ENCODE peak calls at places on chromosomes 16 and 17, in five cellular contexts. H, Y, Z, T and A are unnamed samples. For H3K27me3, the result is how much of the 10 kb centered on the place peaks cover.

GRCh38 chr16:65037558-65037957 is 84.3 kb downstream of the CDH11 start:
- DNase-seq in T (no peak), Z (no peak), Y (no peak), H (no peak), A (no peak)

GRCh38 chr17:44109312-44109630 is 14.2 kb downstream of the HDAC5 start:
- DNase-seq in H (no peak), Z (no peak), T (no peak), Y (no peak), A (no peak)

GRCh38 chr16:69471121-69471520 is 46.7 kb downstream of the CYB5B start:
- DNase-seq in H (peak), T (no peak), Z (no peak), Y (no peak), A (no peak)

GRCh38 chr17:21204923-21205322 is 9.0 kb downstream of the TMEM11 start:
- DNase-seq in H (no peak), T (no peak), Y (no peak), Z (no peak), A (no peak)

GRCh38 chr16:89283449-89283848 is 65.9 kb downstream of the ZNF778 start:
- DNase-seq in Y (no peak), H (no peak), Z (no peak), T (no peak), A (no peak)

GRCh38 chr17:48439473-48439872 is 9.5 kb upstream of the SKAP1 start:
- DNase-seq in Z (no peak), H (peak), T (no peak), Y (no peak), A (no peak)

GRCh38 chr16:49469930-49470451 is 96.4 kb downstream of the C16orf78 start:
- DNase-seq in T (no peak), Y (no peak), Z (no peak), H (no peak), A (no peak)

GRCh38 chr17:35864853-35865252 is 3.8 kb downstream of the HEATR9 start:
- DNase-seq in Z (no peak), H (no peak), T (no peak), Y (no peak), A (no peak)

GRCh38 chr17:49971848-49972485 is 3.0 kb downstream of the DLX4 start:
- DNase-seq in H (no peak), Z (no peak), T (no peak), Y (no peak), A (no peak)

GRCh38 chr16:50587543-50587942 is 39.3 kb downstream of the NKD1 start:
- DNase-seq in Y (no peak), T (no peak), Z (no peak), H (no peak), A (no peak)

GRCh38 chr17:48236681-48237134 is 129.1 kb downstream of the SNX11 start:
- DNase-seq in Y (no peak), T (no peak), Z (no peak), H (peak), A (peak)

GRCh38 chr17:2899911-2900310 is 103.7 kb downstream of the RAP1GAP2 start:
- DNase-seq in H (no peak), Z (peak), T (no peak), Y (no peak), A (no peak)
- H3K27me3 ChIP-seq in H (under half), Z (under half), T (under half), Y (under half), A (under half)

GRCh38 chr17:9007052-9007714 is 14.1 kb upstream of the NTN1 start:
- DNase-seq in Z (no peak), H (no peak), Y (no peak), T (no peak), A (no peak)
- H3K27me3 ChIP-seq in Z (under half), H (under half), Y (under half), T (under half), A (under half)

GRCh38 chr17:7130626-7131467 is 16.2 kb upstream of the ASGR2 start:
- DNase-seq in Z (no peak), H (no peak), T (no peak), Y (no peak), A (no peak)
- H3K27me3 ChIP-seq in Z (under half), H (under half), T (under half), Y (under half), A (under half)

GRCh38 chr17:39223907-39224777 is 1.6 kb downstream of the STAC2 start:
- DNase-seq in H (no peak), T (no peak), Z (no peak), Y (no peak), A (no peak)

GRCh38 chr17:39227364-39227919 is 1.7 kb upstream of the STAC2 start:
- DNase-seq in T (no peak), Y (no peak), Z (no peak), H (no peak), A (no peak)

GRCh38 chr17:39225974-39226683 is 384 bp upstream of the STAC2 start:
- DNase-seq in Z (no peak), H (peak), T (no peak), Y (peak), A (no peak)

GRCh38 chr17:39224778-39225307 is 902 bp downstream of the STAC2 start:
- DNase-seq in T (no peak), H (no peak), Z (no peak), Y (no peak), A (no peak)

GRCh38 chr17:39225308-39225973 is at the start of gene STAC2:
- DNase-seq in Z (no peak), Y (no peak), T (no peak), H (no peak), A (no peak)
- H3K27me3 ChIP-seq in Z (under half), Y (under half), T (under half), H (under half), A (under half)